ENCODE peak calls at places on chromosomes 4 and X, in five cellular contexts. D is natural killer cell; C is activated naive CD8-positive, alpha-beta T cell treated with anti-CD3 and anti-CD28 coated beads, Interleukin-2, amount 10 ng/mL, durations not matched to agents 7 days and 5 days; F is naive thymus-derived CD8-positive, alpha-beta T cell; R is right cardiac atrium. Q is an unnamed sample.

GRCh38 chr4:11700751-11701226 is 272.1 kb upstream of the HS3ST1 start:
- ATAC-seq in D (no peak), C (no peak), F (no peak), R (no peak), Q (no peak)

GRCh38 chr4:7201351-7202305 is 9.3 kb downstream of the SORCS2 start:
- ATAC-seq in D (no peak), C (no peak), F (no peak), R (no peak), Q (peak)

GRCh38 chr4:4217123-4217522 is 9.6 kb downstream of the OTOP1 start:
- ATAC-seq in D (no peak), C (no peak), F (no peak), R (no peak), Q (no peak)

GRCh38 chr4:150280081-150280950 is 202.1 kb downstream of the DCLK2 start:
- ATAC-seq in D (no peak), C (no peak), F (no peak), R (no peak), Q (peak)

GRCh38 chr4:15659768-15660394 is 4.7 kb upstream of the FBXL5 start:
- ATAC-seq in D (no peak), C (no peak), F (no peak), R (peak), Q (no peak)

GRCh38 chr4:174828845-174829701 is at the start of gene GLRA3:
- ATAC-seq in D (no peak), C (peak), F (no peak), R (peak), Q (no peak)

GRCh38 chrX:70262952-70263567 is 3.1 kb upstream of the P2RY4 start:
- ATAC-seq in D (no peak), C (peak), F (peak), R (peak), Q (no peak)

GRCh38 chrX:136659174-136659573 is 11.2 kb downstream of the CD40LG start:
- ATAC-seq in D (no peak), C (no peak), F (no peak), R (no peak), Q (no peak)

GRCh38 chr4:60611762-60612496 is 588.2 kb upstream of the ADGRL3 start:
- ATAC-seq in D (no peak), C (no peak), F (no peak), R (no peak), Q (no peak)

GRCh38 chr4:159540501-159540900 is 437.6 kb downstream of the RAPGEF2 start:
- ATAC-seq in D (no peak), C (no peak), F (no peak), R (no peak), Q (no peak)

GRCh38 chr4:89836031-89836777 is 757 bp downstream of the SNCA start:
- ATAC-seq in D (no peak), C (no peak), F (no peak), R (peak), Q (no peak)